ENCODE peak calls at places on chromosomes 7 and 10, in nine cellular contexts. T is neural progenitor cell, J is PC-3, G is GM23248, H is HCT116, Z is GM23338, D is SK-N-SH, C is hepatocyte, V is MM.1S. A is an unnamed sample.
A peak's percentile ranks its signal among the peaks of the same experiment; 100 is the strongest.

GRCh38 chr10:77667426-77668324 is 30.1 kb upstream of the KCNMA1 start:
- DNase-seq in T (no peak), J (no peak), G (peak; percentile 8), H (no peak), Z (no peak), D (peak; percentile 27), C (no peak), V (peak; percentile 27), A (no peak)

GRCh38 chr10:13613519-13613918 is 26.8 kb downstream of the PRPF18 start:
- DNase-seq in T (peak; percentile 68), J (peak; percentile 7), G (peak; percentile 53), H (no peak), Z (peak; percentile 50), D (peak; percentile 15), C (peak; percentile 43), V (no peak), A (no peak)

GRCh38 chr7:44629825-44630580 is 23.6 kb downstream of the OGDH start:
- DNase-seq in T (no peak), J (no peak), G (no peak), H (no peak), Z (no peak), D (no peak), C (no peak), V (peak; percentile 82), A (peak; percentile 69)

GRCh38 chr10:132175907-132176581 is 10.7 kb upstream of the DPYSL4 start:
- DNase-seq in T (peak; percentile 63), J (peak; percentile 53), G (no peak), H (no peak), Z (peak; percentile 44), D (peak; percentile 77), C (no peak), V (no peak), A (no peak)

GRCh38 chr10:42953684-42954674 is 122.9 kb upstream of the RET start:
- DNase-seq in T (no peak), J (no peak), G (no peak), H (no peak), Z (no peak), D (no peak), C (no peak), V (no peak), A (no peak)

GRCh38 chr10:132735341-132735775 is 50.6 kb downstream of the NKX6-2 start:
- DNase-seq in T (no peak), J (no peak), G (no peak), H (no peak), Z (no peak), D (peak; percentile 89), C (no peak), V (no peak), A (no peak)

GRCh38 chr10:124436191-124436638 is 13.6 kb downstream of the NKX1-2 start:
- DNase-seq in T (no peak), J (no peak), G (no peak), H (no peak), Z (no peak), D (no peak), C (no peak), V (peak; percentile 83), A (peak; percentile 8)

GRCh38 chr10:124250506-124250905 is 157.1 kb upstream of the CHST15 start:
- DNase-seq in T (no peak), J (no peak), G (no peak), H (no peak), Z (no peak), D (no peak), C (no peak), V (no peak), A (no peak)

GRCh38 chr7:43307522-43307921 is 195.1 kb downstream of the HECW1 start:
- DNase-seq in T (no peak), J (no peak), G (no peak), H (no peak), Z (no peak), D (no peak), C (no peak), V (no peak), A (no peak)

GRCh38 chr10:25278180-25278579 is 103.4 kb downstream of the GPR158 start:
- DNase-seq in T (no peak), J (no peak), G (no peak), H (no peak), Z (no peak), D (no peak), C (no peak), V (no peak), A (no peak)

GRCh38 chr10:82378146-82378545 is 503.2 kb downstream of the NRG3 start:
- DNase-seq in T (no peak), J (no peak), G (peak; percentile 73), H (no peak), Z (no peak), D (peak; percentile 42), C (peak; percentile 81), V (no peak), A (no peak)

GRCh38 chr7:142760071-142760642 is 10.6 kb upstream of the PRSS2 start:
- DNase-seq in T (no peak), J (no peak), G (no peak), H (no peak), Z (no peak), D (no peak), C (peak; percentile 52), V (no peak), A (no peak)

GRCh38 chr10:55398463-55398862 is 597.4 kb upstream of the PCDH15 start:
- DNase-seq in T (no peak), J (no peak), G (no peak), H (no peak), Z (no peak), D (no peak), C (no peak), V (no peak), A (no peak)

GRCh38 chr10:93235686-93236085 is 162.0 kb downstream of the CYP26A1 start:
- DNase-seq in T (no peak), J (no peak), G (peak; percentile 80), H (no peak), Z (no peak), D (no peak), C (peak; percentile 61), V (no peak), A (no peak)

GRCh38 chr7:96285579-96285978 is 36.3 kb downstream of the SLC25A13 start:
- DNase-seq in T (no peak), J (no peak), G (no peak), H (no peak), Z (no peak), D (no peak), C (no peak), V (peak; percentile 67), A (no peak)

GRCh38 chr7:151769189-151769821 is 107.6 kb downstream of the PRKAG2 start:
- DNase-seq in T (no peak), J (no peak), G (no peak), H (no peak), Z (no peak), D (no peak), C (no peak), V (peak; percentile 46), A (peak; percentile 2)

GRCh38 chr7:121157341-121157751 is 168.8 kb downstream of the CPED1 start:
- DNase-seq in T (no peak), J (no peak), G (no peak), H (no peak), Z (no peak), D (no peak), C (no peak), V (no peak), A (no peak)

GRCh38 chr10:35925511-35925910 is 283.4 kb upstream of the FZD8 start:
- DNase-seq in T (no peak), J (peak; percentile 79), G (peak; percentile 22), H (no peak), Z (peak; percentile 65), D (no peak), C (no peak), V (no peak), A (no peak)

GRCh38 chr10:95906675-95907453 is 911 bp upstream of the CC2D2B start:
- DNase-seq in T (peak; percentile 60), J (peak; percentile 51), G (peak; percentile 84), H (peak; percentile 18), Z (peak; percentile 75), D (peak; percentile 51), C (peak; percentile 80), V (peak; percentile 78), A (peak; percentile 37)
- TF ChIP-seq EZH2phosphoT487 in T (no peak), J (no peak), G (no peak), H (no peak), Z (no peak), D (no peak), C (no peak), V (no peak), A (peak; percentile 39)

GRCh38 chr7:16106300-16106699 is 315.0 kb downstream of the CRPPA start:
- DNase-seq in T (no peak), J (no peak), G (no peak), H (no peak), Z (no peak), D (no peak), C (no peak), V (no peak), A (no peak)

GRCh38 chr7:16106869-16107268 is 314.5 kb downstream of the CRPPA start:
- DNase-seq in T (no peak), J (no peak), G (no peak), H (no peak), Z (no peak), D (no peak), C (no peak), V (no peak), A (no peak)
- TF ChIP-seq EZH2phosphoT487 in T (no peak), J (no peak), G (no peak), H (no peak), Z (no peak), D (no peak), C (no peak), V (no peak), A (no peak)

GRCh38 chr7:30038182-30038980 is 10.2 kb downstream of the PLEKHA8 start:
- DNase-seq in T (no peak), J (no peak), G (peak; percentile 49), H (no peak), Z (no peak), D (no peak), C (no peak), V (no peak), A (no peak)

GRCh38 chr7:30041526-30042269 is 13.5 kb downstream of the PLEKHA8 start:
- DNase-seq in T (no peak), J (no peak), G (no peak), H (no peak), Z (peak; percentile 51), D (no peak), C (no peak), V (no peak), A (no peak)

GRCh38 chr7:30036220-30036619 is 8.0 kb downstream of the PLEKHA8 start:
- DNase-seq in T (no peak), J (no peak), G (no peak), H (no peak), Z (no peak), D (no peak), C (no peak), V (no peak), A (no peak)

GRCh38 chr7:30046127-30046774 is 18.0 kb downstream of the PLEKHA8 start:
- DNase-seq in T (no peak), J (no peak), G (no peak), H (no peak), Z (no peak), D (no peak), C (no peak), V (no peak), A (no peak)

GRCh38 chr7:30040938-30041337 is 12.7 kb downstream of the PLEKHA8 start:
- DNase-seq in T (no peak), J (no peak), G (peak; percentile 12), H (no peak), Z (no peak), D (no peak), C (no peak), V (no peak), A (no peak)
- TF ChIP-seq EZH2phosphoT487 in T (no peak), J (no peak), G (no peak), H (no peak), Z (no peak), D (no peak), C (no peak), V (no peak), A (no peak)

GRCh38 chr7:133703547-133703946 is 423.6 kb upstream of the LRGUK start:
- DNase-seq in T (no peak), J (no peak), G (peak; percentile 89), H (no peak), Z (no peak), D (peak; percentile 74), C (no peak), V (no peak), A (no peak)
- TF ChIP-seq EZH2phosphoT487 in T (no peak), J (no peak), G (no peak), H (no peak), Z (no peak), D (no peak), C (no peak), V (no peak), A (no peak)